ENCODE peak calls at places on chromosomes 1 and 21, in five cellular contexts. Y, B, Q, H and N are unnamed samples.

GRCh38 chr1:85330206-85330605 is 53.8 kb upstream of the BCL10 start:
- DNase-seq in Y (peak; percentile 96), H (peak; percentile 77), B (no peak), Q (no peak), N (no peak)

GRCh38 chr1:225811622-225812487 is 1.9 kb downstream of the EPHX1 start:
- DNase-seq in Q (no peak), Y (no peak), H (peak; percentile 37), B (peak; percentile 62), N (no peak)

GRCh38 chr1:220409751-220410370 is 118.1 kb upstream of the MARK1 start:
- DNase-seq in B (no peak), Y (no peak), H (peak; percentile 15), Q (no peak), N (peak; percentile 17)

GRCh38 chr1:162117039-162117816 is 47.7 kb downstream of the NOS1AP start:
- DNase-seq in B (no peak), H (no peak), Q (no peak), Y (no peak), N (no peak)

GRCh38 chr1:81118550-81118949 is 682.2 kb upstream of the ADGRL2 start:
- DNase-seq in H (no peak), Y (no peak), B (no peak), Q (no peak), N (no peak)

GRCh38 chr1:43603004-43603403 is 46.9 kb upstream of the KDM4A start:
- DNase-seq in H (no peak), B (no peak), Y (no peak), Q (no peak), N (no peak)

GRCh38 chr1:153663211-153663610 is 4.7 kb downstream of the SNAPIN start:
- DNase-seq in H (peak; percentile 56), B (no peak), Y (peak; percentile 65), Q (no peak), N (no peak)

GRCh38 chr1:98500324-98500723 is 161.2 kb upstream of the SNX7 start:
- DNase-seq in Q (no peak), Y (no peak), B (no peak), H (no peak), N (no peak)

GRCh38 chr1:9302745-9303524 is 10.2 kb downstream of the SPSB1 start:
- DNase-seq in Y (peak; percentile 97), B (no peak), Q (no peak), H (peak; percentile 99), N (no peak)

GRCh38 chr21:45354970-45355369 is 50.0 kb upstream of the COL18A1 start:
- DNase-seq in B (no peak), Y (no peak), H (no peak), Q (no peak), N (no peak)

GRCh38 chr1:61506231-61506630 is 218.7 kb downstream of the TM2D1 start:
- DNase-seq in B (no peak), Y (no peak), H (no peak), Q (no peak), N (no peak)

GRCh38 chr1:203643213-203644045 is 16.8 kb downstream of the ATP2B4 start:
- DNase-seq in H (peak; percentile 36), Y (peak; percentile 82), Q (no peak), B (no peak), N (no peak)

DNA sequence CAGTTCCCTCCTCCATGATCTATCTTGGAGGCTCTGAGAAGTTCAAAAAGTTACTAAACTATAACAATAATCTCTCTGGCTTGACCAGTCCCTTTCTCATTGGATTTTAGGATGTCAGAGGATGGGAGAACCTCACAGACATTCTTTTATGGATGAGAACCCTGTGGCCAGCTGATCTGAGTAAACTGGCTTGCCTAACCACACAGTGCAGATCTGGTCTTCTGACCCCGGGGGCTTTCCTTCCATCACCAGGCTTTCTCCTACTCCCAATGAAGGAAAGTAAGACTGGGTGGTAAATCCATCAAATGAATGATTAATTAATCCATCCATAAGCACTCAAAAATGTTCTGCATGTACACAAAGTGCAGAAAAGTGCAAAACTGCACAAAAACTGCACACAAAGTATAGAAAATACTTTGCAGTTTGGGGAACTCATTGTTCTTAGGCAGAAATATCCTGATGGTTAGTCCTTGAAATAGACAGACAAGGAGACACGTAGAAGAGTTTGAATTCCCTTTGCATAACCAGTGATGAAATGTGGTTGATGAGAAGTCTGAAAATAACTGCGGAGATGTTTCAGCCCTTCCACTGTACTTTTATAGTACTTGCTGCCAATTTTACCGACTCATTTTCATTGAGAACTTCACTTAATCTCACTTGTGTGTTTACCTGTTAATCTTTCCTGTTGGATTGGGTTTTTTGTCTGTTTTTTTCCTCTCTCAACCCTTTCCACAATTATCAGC is 2.5 kb upstream of the F3 start:
- DNase-seq in Q (no peak), H (peak; percentile 75), Y (peak; percentile 74), B (no peak), N (no peak)
- H2BK15ac ChIP-seq in Q (no peak overlapping the region), H (no peak overlapping the region), Y (peak overlapping the region; percentile 33), B (no peak overlapping the region), N (no peak overlapping the region)

GRCh38 chr1:116409751-116410182 is 36.7 kb downstream of the ATP1A1 start:
- DNase-seq in Q (no peak), H (no peak), Y (peak; percentile 12), B (no peak), N (no peak)
- H2AFZ ChIP-seq in Q (no peak overlapping the region), H (no peak overlapping the region), Y (no peak overlapping the region), B (no peak overlapping the region), N (no peak overlapping the region)

GRCh38 chr1:240036526-240036925 is 55.2 kb upstream of the FMN2 start:
- DNase-seq in H (no peak), Q (no peak), B (no peak), Y (no peak), N (no peak)
- H2BK15ac ChIP-seq in H (no peak overlapping the region), Q (no peak overlapping the region), B (no peak overlapping the region), Y (no peak overlapping the region), N (no peak overlapping the region)

DNA sequence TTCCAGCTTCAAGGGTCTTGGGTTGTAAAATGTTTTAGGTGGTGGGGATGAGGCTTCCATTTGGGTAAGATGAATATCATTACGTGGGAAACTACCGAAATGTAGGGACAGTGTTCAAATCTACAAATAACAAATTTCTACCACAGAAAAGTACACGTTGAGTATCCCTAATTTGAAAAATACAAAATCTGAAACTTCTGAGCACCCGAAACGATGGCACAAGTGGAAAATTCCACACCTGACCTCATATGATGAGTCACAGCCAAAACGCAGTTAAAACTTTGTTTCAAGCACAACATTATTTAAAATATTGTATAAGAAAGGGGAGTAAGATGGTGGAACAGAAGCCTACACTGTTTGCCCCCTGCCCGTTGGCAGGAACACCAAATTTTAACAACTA is 8.8 kb upstream of the HENMT1 start:
- DNase-seq in B (no peak), Q (no peak), H (no peak), Y (no peak), N (no peak)
- H2AFZ ChIP-seq in B (no peak overlapping the region), Q (no peak overlapping the region), H (no peak overlapping the region), Y (no peak overlapping the region), N (no peak overlapping the region)

DNA sequence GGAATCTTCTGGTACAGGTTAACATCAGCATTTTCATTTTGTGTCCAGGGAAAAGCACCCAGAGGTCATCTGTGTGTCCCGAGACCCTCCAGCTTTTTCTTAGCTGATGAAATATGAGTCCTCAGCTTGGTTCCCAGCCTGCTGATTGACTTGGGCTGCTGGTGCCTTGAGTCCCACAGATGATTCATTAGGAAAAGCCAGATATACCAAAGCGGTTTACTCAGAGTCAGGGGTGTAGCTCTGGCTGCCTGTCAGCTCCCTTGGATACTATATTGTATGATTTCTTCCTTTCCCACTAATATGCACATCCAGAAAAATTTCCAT is 43.7 kb upstream of the MAB21L3 start:
- DNase-seq in Q (no peak), Y (peak; percentile 51), B (no peak), H (peak; percentile 67), N (no peak)
- H2BK15ac ChIP-seq in Q (no peak overlapping the region), Y (no peak overlapping the region), B (no peak overlapping the region), H (no peak overlapping the region), N (no peak overlapping the region)

DNA sequence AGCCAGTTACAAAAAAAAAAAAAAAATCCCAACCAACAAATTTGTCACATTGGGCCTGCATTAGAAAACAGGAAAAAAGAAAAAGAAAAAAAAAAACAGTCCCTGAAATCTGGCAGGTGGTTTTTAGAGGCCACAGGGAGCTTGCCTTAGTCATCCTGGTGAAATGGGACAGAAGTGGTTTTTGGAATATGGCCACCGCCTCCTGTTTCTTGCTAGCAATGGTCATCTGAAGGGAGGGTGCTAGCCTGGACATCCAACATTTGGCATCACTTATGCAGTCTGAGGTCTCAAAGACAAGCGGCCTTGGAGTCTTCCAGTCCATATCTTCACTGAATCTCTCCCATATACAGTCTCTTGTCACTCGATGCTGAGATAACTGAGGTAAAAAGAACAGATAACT is 20.1 kb upstream of the NKAIN1 start:
- DNase-seq in B (no peak), Y (no peak), H (no peak), Q (no peak), N (no peak)
- H2AFZ ChIP-seq in B (no peak overlapping the region), Y (no peak overlapping the region), H (no peak overlapping the region), Q (no peak overlapping the region), N (no peak overlapping the region)

DNA sequence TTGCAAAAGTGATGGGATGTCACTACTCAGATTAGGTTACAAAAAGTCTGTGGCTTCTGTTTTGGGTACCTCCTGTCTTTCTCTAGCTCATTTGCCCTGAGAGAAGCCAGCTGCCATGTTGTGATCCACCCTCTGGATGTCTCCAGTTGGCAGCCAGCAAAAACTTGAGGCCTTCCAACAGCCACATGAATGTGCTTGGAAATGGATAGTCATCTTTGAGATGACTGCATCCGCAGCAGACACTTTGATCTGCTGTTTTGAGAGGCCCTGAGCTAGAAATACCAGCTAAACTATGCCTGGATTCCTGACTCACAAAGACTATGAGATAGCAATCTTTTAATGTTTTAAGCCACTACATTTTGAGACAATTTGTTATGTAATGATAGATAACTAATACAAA is 195.9 kb upstream of the FGGY start:
- DNase-seq in Q (no peak), Y (peak; percentile 67), H (peak; percentile 30), B (no peak), N (no peak)
- H2BK15ac ChIP-seq in Q (no peak overlapping the region), Y (no peak overlapping the region), H (no peak overlapping the region), B (no peak overlapping the region), N (no peak overlapping the region)

GRCh38 chr1:100612540-100612939 is 74.6 kb downstream of the GPR88 start:
- DNase-seq in H (no peak), B (no peak), Q (no peak), Y (no peak), N (no peak)

GRCh38 chr1:100607628-100608240 is 69.8 kb downstream of the GPR88 start:
- DNase-seq in Y (no peak), B (no peak), Q (no peak), H (no peak), N (no peak)

GRCh38 chr1:100609849-100610248 is 71.9 kb downstream of the GPR88 start:
- DNase-seq in Y (no peak), B (no peak), Q (no peak), H (no peak), N (no peak)

GRCh38 chr1:100613817-100614559 is 76.0 kb downstream of the GPR88 start:
- DNase-seq in Q (no peak), Y (no peak), B (no peak), H (no peak), N (no peak)

DNA sequence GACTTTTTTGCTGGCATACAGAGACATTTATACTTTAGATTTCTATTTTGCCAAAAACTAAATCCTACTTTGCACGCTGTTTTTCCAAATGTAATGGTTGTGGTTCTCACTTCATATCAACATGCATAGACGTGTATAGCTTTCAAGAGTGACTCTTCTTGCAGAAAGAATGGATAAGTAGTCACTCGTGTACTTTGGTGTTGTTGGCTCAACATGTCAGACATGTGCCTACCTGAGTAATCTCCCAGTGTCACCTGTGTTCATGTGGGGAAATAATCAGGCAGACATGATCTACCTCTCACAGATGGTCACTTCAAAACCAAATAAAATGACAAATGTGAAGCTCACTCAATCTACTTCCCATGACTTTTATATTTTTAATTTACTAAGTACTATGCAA is 73.1 kb downstream of the GPR88 start:
- DNase-seq in H (no peak), B (no peak), Q (no peak), Y (no peak), N (no peak)
- H2AFZ ChIP-seq in H (no peak overlapping the region), B (no peak overlapping the region), Q (no peak overlapping the region), Y (no peak overlapping the region), N (no peak overlapping the region)